ENCODE peak calls at places on chromosomes 6 and 20, in seven cellular contexts. I, F, C, Z, V, H and R are unnamed samples. For H3K4me1, the result is how much of the 10 kb centered on the place peaks cover.

GRCh38 chr6:1612902-1613301 is 3.2 kb downstream of the FOXC1 start:
- DNase-seq in I (no peak), F (no peak), C (no peak), H (no peak), Z (no peak), V (no peak), R (no peak)

GRCh38 chr6:136968831-136969230 is 46.7 kb downstream of the SLC35D3 start:
- DNase-seq in H (no peak), F (peak), V (no peak), I (no peak), C (no peak), Z (no peak), R (peak)

GRCh38 chr6:49919261-49919660 is 44.7 kb downstream of the DEFB114 start:
- DNase-seq in Z (no peak), C (no peak), F (no peak), H (no peak), I (no peak), V (no peak), R (no peak)

GRCh38 chr6:4774296-4774695 is 1.9 kb upstream of the CDYL start:
- DNase-seq in Z (no peak), C (no peak), V (no peak), F (no peak), H (no peak), I (no peak), R (no peak)

GRCh38 chr6:166257911-166258318 is 50.3 kb downstream of the PRR18 start:
- DNase-seq in C (no peak), H (no peak), V (no peak), F (no peak), Z (no peak), I (no peak), R (no peak)

GRCh38 chr6:128696651-128697391 is 176.4 kb upstream of the PTPRK start:
- DNase-seq in V (peak), Z (no peak), F (no peak), I (no peak), C (no peak), H (no peak), R (no peak)

GRCh38 chr6:96469312-96469711 is 52.3 kb upstream of the UFL1 start:
- DNase-seq in F (no peak), C (no peak), H (no peak), V (no peak), Z (no peak), I (no peak), R (no peak)

GRCh38 chr6:22896716-22897115 is 327.4 kb downstream of the HDGFL1 start:
- DNase-seq in H (no peak), I (no peak), V (no peak), C (no peak), Z (no peak), F (no peak), R (no peak)

GRCh38 chr6:134431306-134431919 is 113.5 kb upstream of the SGK1 start:
- DNase-seq in I (no peak), F (no peak), C (no peak), V (no peak), Z (no peak), H (no peak), R (no peak)

GRCh38 chr6:57226221-57226620 is 4.1 kb upstream of the RAB23 start:
- DNase-seq in C (no peak), V (no peak), Z (no peak), I (no peak), H (no peak), F (no peak), R (no peak)

GRCh38 chr20:34022843-34023234 is 29.1 kb downstream of the RALY start:
- DNase-seq in H (no peak), V (no peak), C (no peak), I (no peak), Z (no peak), F (no peak), R (no peak)

GRCh38 chr20:34023937-34024732 is 30.4 kb downstream of the RALY start:
- DNase-seq in H (no peak), Z (no peak), I (no peak), V (no peak), C (no peak), F (no peak), R (no peak)

GRCh38 chr20:34029415-34029814 is 35.7 kb downstream of the RALY start:
- DNase-seq in V (no peak), F (no peak), I (no peak), H (no peak), C (no peak), Z (no peak), R (no peak)

GRCh38 chr20:34022154-34022842 is 28.6 kb downstream of the RALY start:
- DNase-seq in Z (no peak), F (no peak), H (no peak), V (peak), C (no peak), I (no peak), R (no peak)

GRCh38 chr20:34024733-34025351 is 31.1 kb downstream of the RALY start:
- DNase-seq in I (peak), F (no peak), V (no peak), C (peak), H (no peak), Z (peak), R (no peak)
- H3K4me1 ChIP-seq in I (under half), F (under half), V (under half), C (under half), H (under half), Z (under half), R (half or more)

GRCh38 chr20:64032706-64033624 is 3.0 kb upstream of the C20orf204 start:
- DNase-seq in Z (no peak), C (no peak), V (no peak), I (no peak), F (no peak), H (no peak), R (no peak)
- TF ChIP-seq POLR2A in Z (no peak), C (no peak), V (no peak), I (no peak), F (no peak), H (no peak), R (no peak)

GRCh38 chr6:108632441-108632840 is 71.7 kb downstream of the FOXO3 start:
- DNase-seq in F (no peak), V (no peak), Z (no peak), I (no peak), H (no peak), C (no peak), R (no peak)
- H3K4me1 ChIP-seq in F (half or more), V (under half), Z (under half), I (under half), H (under half), C (under half), R (under half)

DNA sequence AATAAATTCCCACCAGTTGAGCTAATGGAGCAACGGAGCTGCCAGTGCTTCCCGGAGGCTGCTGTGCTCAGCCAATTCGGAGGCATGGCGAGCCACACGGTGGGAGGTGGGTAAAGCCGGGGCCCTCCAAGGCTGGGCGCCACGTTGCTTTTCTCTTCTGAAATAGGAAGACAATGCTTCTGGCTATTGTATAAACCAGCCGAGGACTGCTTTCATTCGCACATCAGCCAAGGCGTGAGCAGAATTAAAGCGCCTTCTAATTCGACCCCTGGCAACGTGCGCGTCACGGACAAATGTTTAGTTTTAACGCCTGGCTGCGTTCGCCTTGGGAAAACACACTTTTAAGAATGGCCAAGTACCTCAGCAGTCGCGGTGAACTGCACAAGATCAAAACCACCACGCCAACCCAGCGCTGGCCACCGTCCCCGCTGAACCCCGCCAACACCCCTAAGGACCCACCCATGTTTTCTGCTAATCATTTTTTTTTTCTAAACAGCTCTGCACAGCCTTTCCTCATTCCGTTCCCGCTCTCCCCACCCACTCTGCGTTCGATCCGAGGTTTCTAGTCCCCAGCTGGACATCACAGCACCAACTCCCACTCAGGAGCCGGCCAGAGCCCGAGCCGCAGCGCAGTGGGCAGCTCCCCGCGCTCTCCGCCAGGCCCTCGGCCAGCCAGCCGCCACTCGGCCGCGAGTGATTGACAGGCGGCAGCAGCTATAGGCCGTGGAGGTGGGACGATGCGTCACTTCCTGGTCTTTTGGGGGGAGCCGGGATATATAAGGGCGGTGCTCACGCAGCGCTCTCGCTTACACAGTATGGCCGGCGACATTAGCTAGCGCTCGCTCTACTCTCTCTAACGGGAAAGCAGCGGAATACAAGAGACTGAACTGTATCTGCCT is at the start of gene AMD1:
- DNase-seq in H (peak), V (peak), C (peak), F (peak), Z (peak), I (peak), R (peak)
- TF ChIP-seq POLR2A in H (peak), V (peak), C (peak), F (peak), Z (peak), I (peak), R (peak)

GRCh38 chr20:44173846-44174245 is 13.1 kb downstream of the JPH2 start:
- DNase-seq in C (no peak), V (no peak), Z (no peak), F (no peak), H (no peak), I (no peak), R (no peak)

GRCh38 chr20:44171775-44172571 is 15.0 kb downstream of the JPH2 start:
- DNase-seq in Z (no peak), V (no peak), C (no peak), I (no peak), H (no peak), F (no peak), R (no peak)

GRCh38 chr20:44172572-44172950 is 14.4 kb downstream of the JPH2 start:
- DNase-seq in C (no peak), I (no peak), F (no peak), V (no peak), Z (no peak), H (no peak), R (no peak)

GRCh38 chr20:44173116-44173515 is 13.9 kb downstream of the JPH2 start:
- DNase-seq in Z (no peak), F (no peak), V (no peak), H (no peak), I (no peak), C (no peak), R (no peak)

GRCh38 chr20:44170796-44171410 is 16.1 kb downstream of the JPH2 start:
- DNase-seq in Z (no peak), H (no peak), I (no peak), F (no peak), V (no peak), C (no peak), R (no peak)
- H3K4me1 ChIP-seq in Z (under half), H (under half), I (under half), F (under half), V (under half), C (under half), R (under half)

DNA sequence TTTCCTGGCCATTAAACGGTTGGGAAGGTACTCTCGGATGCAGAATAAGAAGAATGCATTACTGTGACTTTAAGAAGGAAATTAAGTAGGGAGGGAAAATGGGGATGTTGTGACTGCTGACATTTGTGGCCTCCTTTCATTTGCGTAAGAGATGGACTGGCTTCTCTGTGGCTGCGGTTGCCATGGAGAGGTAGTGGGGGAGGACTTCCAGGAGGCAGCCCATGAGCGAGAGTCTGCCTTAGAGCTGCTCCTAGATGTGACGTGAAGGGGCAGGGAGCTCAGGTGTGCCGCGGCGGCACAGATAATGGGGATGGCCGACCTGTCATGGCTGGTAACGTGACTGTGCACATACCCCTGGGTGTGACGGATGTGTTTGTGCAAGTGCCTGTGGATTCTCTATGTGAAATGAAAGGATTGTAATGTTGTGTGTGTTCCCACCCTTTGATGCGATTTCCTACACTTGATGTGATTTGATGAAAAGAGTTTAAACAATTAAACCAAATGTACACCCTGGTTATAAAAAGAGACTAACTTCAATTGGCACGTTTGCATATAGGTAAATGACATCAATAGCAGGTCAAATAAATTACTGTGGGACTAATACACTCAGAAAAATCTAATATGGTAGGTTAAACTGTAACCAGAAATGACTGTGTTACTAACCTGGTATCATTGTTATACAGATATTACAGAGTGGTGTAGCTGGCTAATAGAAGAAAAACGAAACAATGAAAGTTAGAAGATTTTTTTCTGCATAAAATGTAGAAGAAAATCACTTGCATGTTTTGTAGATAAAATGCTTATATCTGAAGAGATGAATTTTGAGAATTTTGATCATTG is 48.9 kb downstream of the HIVEP1 start:
- DNase-seq in C (no peak), Z (peak), H (peak), I (peak), F (peak), V (peak), R (peak)
- TF ChIP-seq POLR2A in C (no peak), Z (peak), H (no peak), I (no peak), F (peak), V (peak), R (no peak)